ENCODE peak calls at places on chromosome 2, in eight cellular contexts. N, I, D, K, P, O, H and W are unnamed samples.

GRCh38 chr2:50951416-50951815 is 80.5 kb downstream of the NRXN1 start:
- DNase-seq in P (peak; percentile 28), N (no peak), D (peak; percentile 71), K (no peak), I (no peak), H (no peak), O (no peak), W (no peak)

GRCh38 chr2:118672571-118673158 is 174.8 kb downstream of the EN1 start:
- DNase-seq in K (no peak), O (no peak), N (no peak), H (no peak), D (no peak), P (no peak), I (no peak), W (no peak)

GRCh38 chr2:206202446-206202845 is 42.8 kb downstream of the EEF1B2 start:
- DNase-seq in O (no peak), H (no peak), I (no peak), N (no peak), K (no peak), D (no peak), P (no peak), W (no peak)

GRCh38 chr2:201116959-201117734 is 1.2 kb downstream of the CFLAR start:
- DNase-seq in P (peak; percentile 89), H (no peak), N (peak; percentile 64), I (no peak), D (peak; percentile 89), O (peak; percentile 39), K (peak; percentile 81), W (no peak)

GRCh38 chr2:150689600-150689999 is 202.1 kb upstream of the RND3 start:
- DNase-seq in I (no peak), N (no peak), H (no peak), D (no peak), P (no peak), K (peak; percentile 31), O (no peak), W (no peak)

GRCh38 chr2:197152451-197153228 is 157.9 kb downstream of the ANKRD44 start:
- DNase-seq in P (no peak), H (no peak), I (peak; percentile 83), N (peak; percentile 53), K (peak; percentile 16), D (peak; percentile 13), O (no peak), W (peak; percentile 73)

GRCh38 chr2:23239374-23239773 is 145.6 kb upstream of the KLHL29 start:
- DNase-seq in N (no peak), K (no peak), I (no peak), H (no peak), D (no peak), P (no peak), O (no peak), W (no peak)

GRCh38 chr2:225122007-225122406 is 79.7 kb upstream of the DOCK10 start:
- DNase-seq in D (no peak), H (no peak), I (no peak), K (no peak), O (no peak), P (no peak), N (no peak), W (no peak)